ENCODE peak calls at places on chromosomes 2 and 18, in nine cellular contexts. E, H, W, O, A, M, C, Y and K are unnamed samples.

GRCh38 chr2:153601812-153602211 is 123.2 kb upstream of the RPRM start:
- DNase-seq in W (no peak), Y (no peak), A (no peak), O (no peak), E (no peak), M (no peak), C (peak), H (no peak), K (no peak)

GRCh38 chr18:72089432-72089831 is 454.7 kb downstream of the CBLN2 start:
- DNase-seq in Y (no peak), O (no peak), E (no peak), H (no peak), A (no peak), W (no peak), M (no peak), C (no peak), K (no peak)

GRCh38 chr2:36889782-36890181 is 76.6 kb downstream of the STRN start:
- DNase-seq in W (peak), A (peak), H (no peak), C (peak), O (peak), M (no peak), Y (peak), E (peak), K (no peak)

GRCh38 chr2:167756427-167756826 is 491.0 kb downstream of the STK39 start:
- DNase-seq in W (no peak), M (no peak), A (peak), E (no peak), H (no peak), C (no peak), Y (peak), O (no peak), K (no peak)

GRCh38 chr18:55587341-55588000 is 521 bp downstream of the TCF4 start:
- DNase-seq in C (peak), H (no peak), Y (peak), W (peak), O (peak), A (peak), M (peak), E (peak), K (no peak)

GRCh38 chr2:6073260-6074141 is 381.3 kb downstream of the SOX11 start:
- DNase-seq in C (no peak), M (no peak), O (no peak), E (no peak), A (peak), H (no peak), Y (peak), W (no peak), K (no peak)

GRCh38 chr2:11716689-11717321 is 29.6 kb upstream of the LPIN1 start:
- DNase-seq in O (peak), Y (peak), A (peak), H (no peak), M (peak), C (no peak), W (no peak), E (peak), K (no peak)

GRCh38 chr2:39568561-39569006 is 97.1 kb upstream of the TMEM178A start:
- DNase-seq in E (peak), H (no peak), M (no peak), O (peak), Y (peak), C (peak), W (peak), A (peak), K (no peak)

GRCh38 chr2:237601453-237602116 is 11.1 kb upstream of the RAB17 start:
- DNase-seq in Y (peak), O (no peak), A (no peak), H (no peak), W (no peak), E (no peak), C (no peak), M (peak), K (no peak)

GRCh38 chr2:224185023-224185601 is 146.0 kb upstream of the SERPINE2 start:
- DNase-seq in A (no peak), Y (no peak), E (no peak), H (no peak), C (no peak), M (no peak), O (no peak), W (no peak), K (no peak)

GRCh38 chr2:241132549-241133435 is 16.5 kb downstream of the PASK start:
- DNase-seq in H (no peak), O (peak), M (no peak), C (no peak), A (no peak), E (no peak), W (no peak), Y (no peak), K (no peak)

GRCh38 chr2:219514836-219515235 is 554 bp downstream of the ASIC4 start:
- DNase-seq in A (no peak), Y (no peak), O (no peak), H (no peak), E (no peak), M (no peak), W (no peak), C (no peak), K (no peak)

GRCh38 chr2:190791347-190791982 is 89.2 kb upstream of the GLS start:
- DNase-seq in W (peak), O (peak), A (peak), E (peak), M (no peak), Y (peak), C (peak), H (peak), K (no peak)

GRCh38 chr2:1538663-1539062 is 125.4 kb downstream of the TPO start:
- DNase-seq in M (no peak), E (peak), H (no peak), A (peak), Y (peak), W (no peak), C (peak), O (peak), K (no peak)

GRCh38 chr2:241126201-241126611 is 23.1 kb downstream of the PASK start:
- DNase-seq in C (no peak), E (no peak), Y (no peak), A (no peak), W (no peak), M (peak), H (no peak), O (no peak), K (no peak)

GRCh38 chr2:119732451-119733164 is 27.1 kb upstream of the PTPN4 start:
- DNase-seq in C (no peak), O (no peak), W (no peak), H (no peak), M (peak), Y (no peak), A (no peak), E (peak), K (no peak)

GRCh38 chr18:21457179-21457535 is 143.3 kb downstream of the ESCO1 start:
- DNase-seq in O (peak), Y (no peak), E (no peak), C (no peak), W (no peak), A (peak), M (no peak), H (no peak), K (no peak)

GRCh38 chr2:147818741-147819140 is 26.1 kb upstream of the ACVR2A start:
- DNase-seq in Y (no peak), H (no peak), A (peak), M (no peak), C (no peak), O (peak), E (peak), W (peak), K (no peak)

GRCh38 chr2:191835539-191836350 is 11.1 kb downstream of the CAVIN2 start:
- DNase-seq in H (no peak), Y (no peak), O (peak), W (no peak), C (peak), A (no peak), M (no peak), E (peak), K (no peak)

GRCh38 chr2:174492963-174493431 is 6.2 kb upstream of the GPR155 start:
- DNase-seq in M (no peak), Y (no peak), C (no peak), W (no peak), H (no peak), E (no peak), O (no peak), A (peak), K (no peak)

GRCh38 chr2:136985044-136985443 is 219.7 kb downstream of the THSD7B start:
- DNase-seq in A (peak), O (peak), W (no peak), C (no peak), M (no peak), E (no peak), H (no peak), Y (peak), K (no peak)

GRCh38 chr2:23940976-23941605 is 828 bp downstream of the UBXN2A start:
- DNase-seq in Y (peak), C (peak), H (no peak), O (peak), M (no peak), A (peak), W (peak), E (peak), K (no peak)

GRCh38 chr2:137508739-137509384 is 455.4 kb upstream of the HNMT start:
- DNase-seq in M (no peak), E (no peak), W (peak), O (no peak), H (no peak), Y (no peak), C (peak), A (no peak), K (peak)

GRCh38 chr2:232195487-232195886 is 183.1 kb upstream of the ALPP start:
- DNase-seq in A (no peak), M (no peak), O (no peak), Y (no peak), C (no peak), H (no peak), E (no peak), W (no peak), K (no peak)

GRCh38 chr18:62586781-62587487 is 64.1 kb downstream of the ZCCHC2 start:
- DNase-seq in Y (no peak), M (no peak), O (no peak), C (no peak), A (no peak), E (no peak), W (no peak), H (no peak), K (no peak)

GRCh38 chr2:140210963-140211362 is 1430.8 kb upstream of the NXPH2 start:
- DNase-seq in H (no peak), Y (no peak), C (no peak), W (no peak), M (no peak), A (no peak), O (no peak), E (no peak), K (no peak)

GRCh38 chr2:38192046-38192445 is 116.1 kb upstream of the CYP1B1 start:
- DNase-seq in A (no peak), O (no peak), W (no peak), E (no peak), H (no peak), Y (no peak), M (no peak), C (no peak), K (no peak)

GRCh38 chr2:151237422-151238012 is 24.1 kb downstream of the RBM43 start:
- DNase-seq in W (peak), Y (no peak), E (peak), A (peak), C (peak), M (no peak), O (peak), H (no peak), K (no peak)

GRCh38 chr2:133266075-133266925 is 302.0 kb downstream of the NCKAP5 start:
- DNase-seq in M (no peak), O (peak), H (no peak), C (peak), E (no peak), A (no peak), W (peak), Y (peak), K (no peak)

GRCh38 chr18:61748024-61748423 is 144.8 kb downstream of the RNF152 start:
- DNase-seq in W (no peak), A (no peak), O (no peak), M (no peak), C (no peak), Y (no peak), H (no peak), E (no peak), K (no peak)

GRCh38 chr2:42974697-42975357 is 182.4 kb upstream of the HAAO start:
- DNase-seq in H (peak), E (peak), O (peak), C (peak), Y (peak), A (peak), W (no peak), M (peak), K (peak)

GRCh38 chr2:27178469-27178868 is 29.7 kb downstream of the TCF23 start:
- DNase-seq in H (no peak), O (no peak), E (no peak), W (no peak), Y (no peak), M (no peak), A (no peak), C (no peak), K (no peak)

GRCh38 chr2:237868631-237869356 is 9.4 kb downstream of the RAMP1 start:
- DNase-seq in E (peak), M (no peak), H (no peak), Y (peak), O (peak), W (no peak), C (no peak), A (no peak), K (no peak)

GRCh38 chr2:132439703-132440398 is 23.2 kb downstream of the GPR39 start:
- DNase-seq in O (peak), E (peak), A (peak), M (no peak), H (no peak), W (peak), Y (no peak), C (peak), K (no peak)

GRCh38 chr2:229445013-229445412 is 173.9 kb upstream of the PID1 start:
- DNase-seq in E (peak), A (peak), O (peak), Y (peak), W (peak), H (peak), M (no peak), C (peak), K (peak)

GRCh38 chr2:190190507-190190906 is 128.0 kb upstream of the MSTN start:
- DNase-seq in Y (no peak), C (no peak), O (no peak), W (no peak), A (no peak), E (no peak), H (no peak), M (no peak), K (no peak)

GRCh38 chr18:63683152-63683551 is 19.6 kb upstream of the SERPINB11 start:
- DNase-seq in E (peak), Y (peak), A (peak), C (peak), H (no peak), O (peak), W (peak), M (no peak), K (no peak)

GRCh38 chr2:237482485-237482884 is 4.6 kb upstream of the MLPH start:
- DNase-seq in W (no peak), E (peak), Y (no peak), M (peak), A (peak), O (peak), C (no peak), H (peak), K (peak)

DNA sequence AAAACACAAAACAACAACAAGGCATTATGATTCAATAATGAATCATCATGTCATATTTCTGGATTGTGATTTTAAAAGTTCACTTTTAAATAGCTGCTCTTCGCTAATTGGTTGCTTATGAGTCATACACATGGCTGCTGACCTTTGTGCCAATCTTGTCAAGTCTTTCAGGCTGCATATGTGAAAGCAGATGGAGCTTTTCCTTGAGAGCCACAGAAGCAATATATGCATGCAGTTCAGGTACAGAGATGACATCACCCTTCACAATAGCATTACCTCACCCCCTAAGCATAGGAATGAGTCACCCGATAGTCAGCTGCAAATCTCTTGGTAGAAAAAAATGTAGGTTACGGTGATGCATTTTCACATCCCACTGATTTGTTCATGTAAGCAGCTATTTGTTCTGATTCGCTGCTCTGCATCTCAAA is 27.2 kb downstream of the EIF2AK3 start:
- DNase-seq in W (peak), H (peak), Y (peak), E (peak), O (peak), A (peak), M (no peak), C (peak), K (no peak)
- H3K4me3 ChIP-seq in W (no peak), H (no peak), Y (no peak), E (no peak), O (no peak), A (no peak), M (no peak), C (peak), K (no peak)

GRCh38 chr18:44682871-44683221 is 2.2 kb downstream of the SETBP1 start:
- DNase-seq in A (no peak), O (peak), Y (no peak), E (peak), C (peak), M (no peak), W (peak), H (no peak), K (no peak)
- H3K4me3 ChIP-seq in A (no peak), O (peak), Y (peak), E (no peak), C (no peak), M (no peak), W (peak), H (peak), K (peak)

GRCh38 chr2:197086500-197086899 is 160.0 kb upstream of the PGAP1 start:
- DNase-seq in Y (no peak), C (peak), E (no peak), O (no peak), M (no peak), H (no peak), A (no peak), W (no peak), K (no peak)
- H3K4me3 ChIP-seq in Y (no peak), C (no peak), E (no peak), O (no peak), M (no peak), H (no peak), A (no peak), W (no peak), K (no peak)

DNA sequence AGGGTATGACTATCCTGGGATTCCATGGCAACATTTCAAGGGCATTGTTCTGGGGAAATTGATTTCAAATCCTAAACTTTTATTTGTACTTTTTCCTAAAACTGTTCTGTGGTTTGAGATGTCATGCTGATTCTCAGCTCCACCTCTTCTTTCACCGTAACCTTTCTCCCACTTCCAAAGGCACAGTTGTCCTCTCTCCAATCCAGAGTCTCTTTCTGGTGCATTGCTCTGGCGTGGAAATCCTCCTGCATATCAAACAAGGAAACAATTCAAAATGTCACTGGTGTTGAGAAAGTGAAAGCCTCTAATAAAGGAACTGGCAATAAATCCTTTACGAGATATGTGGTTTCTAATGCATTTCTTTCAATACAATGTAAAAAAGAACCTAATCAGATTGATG is 155.1 kb upstream of the CDH2 start:
- DNase-seq in C (no peak), O (no peak), H (no peak), W (no peak), Y (no peak), M (no peak), E (no peak), A (no peak), K (no peak)
- H3K4me3 ChIP-seq in C (no peak), O (no peak), H (no peak), W (no peak), Y (no peak), M (no peak), E (no peak), A (no peak), K (no peak)

DNA sequence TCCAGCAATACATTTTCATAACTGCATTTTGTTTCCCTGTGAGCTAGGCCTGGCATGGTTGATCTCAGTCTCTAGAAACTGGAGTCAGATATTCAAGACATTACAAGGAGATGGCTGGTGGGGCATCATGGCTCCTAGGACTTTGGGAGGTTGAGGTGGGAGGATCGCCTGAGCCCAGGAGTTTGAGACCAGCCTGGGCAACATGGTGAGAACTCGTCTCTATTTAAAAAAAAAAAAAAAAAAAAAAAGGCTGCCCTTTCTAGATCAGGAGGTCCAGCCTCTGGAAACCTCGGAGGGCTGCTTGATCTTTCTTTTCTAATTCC is 362 bp upstream of the VAMP8 start:
- DNase-seq in M (no peak), C (no peak), Y (no peak), A (no peak), H (no peak), W (no peak), E (no peak), O (no peak), K (no peak)
- H3K4me3 ChIP-seq in M (peak), C (peak), Y (no peak), A (no peak), H (no peak), W (no peak), E (no peak), O (no peak), K (peak)

GRCh38 chr18:457533-457932 is 43.0 kb downstream of the COLEC12 start:
- DNase-seq in O (peak), M (no peak), C (no peak), W (no peak), E (peak), H (no peak), A (peak), Y (peak), K (no peak)
- H3K4me3 ChIP-seq in O (peak), M (no peak), C (no peak), W (no peak), E (no peak), H (no peak), A (no peak), Y (no peak), K (no peak)

GRCh38 chr18:52339891-52340371 is at the start of gene DCC:
- DNase-seq in O (peak), H (no peak), Y (peak), A (peak), W (peak), C (peak), M (peak), E (peak), K (peak)
- H3K4me3 ChIP-seq in O (peak), H (peak), Y (peak), A (peak), W (peak), C (no peak), M (no peak), E (peak), K (peak)